ENCODE peak calls at places on chromosomes 12 and 14, in nine cellular contexts. G, F, R, O, J, N, Q, V and P are unnamed samples.

GRCh38 chr14:73758392-73759182 is 44.4 kb upstream of the PNMA1 start:
- DNase-seq in N (peak), G (peak), J (peak), Q (peak), F (peak), O (peak), R (no peak), V (peak), P (no peak)

GRCh38 chr12:12734561-12735071 is 17.4 kb downstream of the CDKN1B start:
- DNase-seq in Q (no peak), R (no peak), O (no peak), N (no peak), V (no peak), J (no peak), F (no peak), G (no peak), P (no peak)

GRCh38 chr12:12686925-12687324 is 9.1 kb downstream of the GPR19 start:
- DNase-seq in G (no peak), N (no peak), R (peak), V (no peak), F (no peak), J (no peak), O (no peak), Q (no peak), P (no peak)

GRCh38 chr12:2118061-2118460 is 65.3 kb downstream of the CACNA1C start:
- DNase-seq in O (no peak), F (no peak), N (no peak), G (no peak), R (no peak), Q (no peak), V (no peak), J (no peak), P (no peak)

GRCh38 chr14:67395086-67395875 is 16.7 kb downstream of the PLEK2 start:
- DNase-seq in N (no peak), F (no peak), R (no peak), V (no peak), O (no peak), G (no peak), Q (no peak), J (no peak), P (no peak)

GRCh38 chr14:93536945-93537344 is 106.2 kb downstream of the UNC79 start:
- DNase-seq in O (no peak), G (no peak), N (no peak), J (no peak), F (no peak), Q (no peak), R (no peak), V (peak), P (no peak)

GRCh38 chr12:25251749-25252148 is 1.0 kb upstream of the KRAS start:
- DNase-seq in J (no peak), V (no peak), G (no peak), O (no peak), Q (no peak), F (no peak), N (no peak), R (no peak), P (no peak)

GRCh38 chr12:94244165-94245133 is 96.1 kb downstream of the PLXNC1 start:
- DNase-seq in G (no peak), Q (no peak), F (no peak), J (no peak), V (no peak), O (peak), N (no peak), R (no peak), P (no peak)

GRCh38 chr12:75816892-75817291 is 214.7 kb downstream of the PHLDA1 start:
- DNase-seq in N (no peak), R (peak), Q (no peak), G (peak), O (no peak), J (no peak), F (peak), V (no peak), P (no peak)

GRCh38 chr12:98894412-98895085 is 249.5 kb downstream of the APAF1 start:
- DNase-seq in N (no peak), F (peak), V (peak), O (no peak), J (no peak), G (no peak), R (no peak), Q (no peak), P (no peak)

GRCh38 chr14:61750708-61751474 is 11.3 kb upstream of the SNAPC1 start:
- DNase-seq in R (peak), J (peak), V (peak), Q (peak), N (peak), G (peak), F (no peak), O (peak), P (peak)

GRCh38 chr12:68617160-68617926 is 6.6 kb downstream of the RAP1B start:
- DNase-seq in J (no peak), N (no peak), G (peak), V (no peak), O (no peak), Q (no peak), F (no peak), R (peak), P (no peak)

GRCh38 chr14:59098377-59098776 is 90.1 kb upstream of the DAAM1 start:
- DNase-seq in Q (no peak), R (no peak), G (peak), N (no peak), V (no peak), J (no peak), O (no peak), F (no peak), P (no peak)

GRCh38 chr14:73026243-73026844 is 562 bp downstream of the ZFYVE1 start:
- DNase-seq in N (no peak), V (no peak), O (no peak), J (no peak), F (no peak), Q (no peak), G (no peak), R (no peak), P (no peak)

GRCh38 chr14:40003773-40004172 is 571.5 kb upstream of the FBXO33 start:
- DNase-seq in R (no peak), O (no peak), F (no peak), G (no peak), V (no peak), N (no peak), J (no peak), Q (no peak), P (no peak)

GRCh38 chr12:22858849-22859569 is 234.0 kb downstream of the ETNK1 start:
- DNase-seq in O (no peak), J (no peak), F (no peak), N (no peak), V (no peak), G (peak), R (peak), Q (no peak), P (no peak)

GRCh38 chr14:69363055-69363454 is 35.0 kb downstream of the ERH start:
- DNase-seq in J (no peak), O (no peak), F (no peak), R (peak), Q (peak), N (no peak), V (no peak), G (peak), P (no peak)

GRCh38 chr14:22607291-22607690 is 9.2 kb downstream of the ABHD4 start:
- DNase-seq in N (no peak), G (no peak), O (no peak), J (no peak), V (no peak), R (no peak), Q (no peak), F (no peak), P (no peak)

GRCh38 chr12:62409068-62409467 is 57.6 kb upstream of the MON2 start:
- DNase-seq in G (no peak), N (no peak), O (no peak), V (no peak), R (no peak), Q (no peak), J (no peak), F (no peak), P (no peak)

GRCh38 chr14:74296037-74296467 is 6.7 kb downstream of the ABCD4 start:
- DNase-seq in R (no peak), G (no peak), F (no peak), V (no peak), J (no peak), O (no peak), N (no peak), Q (no peak), P (no peak)

GRCh38 chr12:32000373-32001005 is 41.3 kb downstream of the RESF1 start:
- DNase-seq in F (no peak), J (no peak), G (no peak), O (no peak), Q (no peak), N (no peak), R (no peak), V (no peak), P (no peak)

GRCh38 chr12:9961106-9961505 is 10.1 kb upstream of the CLEC12A start:
- DNase-seq in N (no peak), V (no peak), G (no peak), J (no peak), O (no peak), F (no peak), R (no peak), Q (no peak), P (no peak)

GRCh38 chr12:127781336-127781735 is 485.6 kb upstream of the TMEM132C start:
- DNase-seq in J (no peak), G (no peak), F (peak), V (no peak), O (no peak), R (no peak), Q (no peak), N (no peak), P (no peak)

GRCh38 chr14:39763402-39763890 is 331.2 kb upstream of the FBXO33 start:
- DNase-seq in J (no peak), G (no peak), N (no peak), R (no peak), O (no peak), Q (no peak), F (no peak), V (no peak), P (no peak)

GRCh38 chr12:76698316-76698715 is 65.6 kb upstream of the ZDHHC17 start:
- DNase-seq in G (no peak), Q (no peak), F (no peak), N (no peak), R (no peak), V (no peak), J (no peak), O (no peak), P (no peak)

GRCh38 chr12:7190268-7191055 is 976 bp downstream of the PEX5 start:
- DNase-seq in N (no peak), G (peak), R (no peak), V (peak), Q (peak), J (peak), O (no peak), F (peak), P (no peak)

GRCh38 chr14:41404121-41404520 is 202.6 kb upstream of the LRFN5 start:
- DNase-seq in F (no peak), G (no peak), O (no peak), R (no peak), Q (no peak), N (no peak), J (no peak), V (no peak), P (no peak)

GRCh38 chr12:117331691-117332090 is 29.7 kb downstream of the NOS1 start:
- DNase-seq in G (no peak), N (no peak), O (no peak), J (no peak), F (no peak), R (no peak), V (peak), Q (no peak), P (no peak)

GRCh38 chr14:50856660-50857059 is 15.2 kb upstream of the ABHD12B start:
- DNase-seq in G (no peak), V (no peak), N (no peak), F (no peak), O (no peak), J (no peak), Q (no peak), R (no peak), P (no peak)

GRCh38 chr12:42862055-42862454 is 272.5 kb upstream of the PRICKLE1 start:
- DNase-seq in F (no peak), J (no peak), G (no peak), V (no peak), N (no peak), Q (no peak), R (no peak), O (no peak), P (no peak)

GRCh38 chr12:81859521-81859920 is 100.4 kb upstream of the PPFIA2 start:
- DNase-seq in J (no peak), O (no peak), G (no peak), N (no peak), R (no peak), F (no peak), V (no peak), Q (no peak), P (no peak)

GRCh38 chr12:81079280-81080076 is 1.6 kb downstream of the ACSS3 start:
- DNase-seq in O (no peak), N (no peak), Q (no peak), F (no peak), G (no peak), R (no peak), V (no peak), J (no peak), P (no peak)

GRCh38 chr14:75418779-75419768 is 8.7 kb upstream of the JDP2 start:
- DNase-seq in O (peak), Q (no peak), N (no peak), G (no peak), F (no peak), V (peak), J (no peak), R (no peak), P (peak)

GRCh38 chr14:104345316-104346111 is 207.1 kb downstream of the KIF26A start:
- DNase-seq in J (no peak), N (no peak), Q (no peak), O (no peak), G (no peak), R (no peak), V (peak), F (no peak), P (no peak)

GRCh38 chr14:100571837-100572236 is 15.4 kb downstream of the BEGAIN start:
- DNase-seq in R (no peak), O (no peak), V (no peak), F (no peak), J (no peak), Q (no peak), G (no peak), N (no peak), P (no peak)